ENCODE peak calls at places on chromosomes 3 and 15, in five cellular contexts. M is activated CD8-positive, alpha-beta T cell treated with anti-CD3 and anti-CD28 coated beads for 36 hours; L is WTC11; F is HepG2; W is B cell. Z is an unnamed sample.

GRCh38 chr3:188367741-188368140 is 213.8 kb downstream of the LPP start:
- ATAC-seq in F (no peak), W (no peak), L (no peak), M (no peak), Z (no peak)

GRCh38 chr3:126522363-126522788 is 1.6 kb upstream of the CHST13 start:
- ATAC-seq in M (peak), L (peak), W (peak), F (no peak), Z (no peak)

GRCh38 chr15:52408823-52409222 is 113.2 kb upstream of the MYO5C start:
- ATAC-seq in F (no peak), L (no peak), W (no peak), M (no peak), Z (no peak)

GRCh38 chr3:16448691-16449090 is 64.8 kb downstream of the RFTN1 start:
- ATAC-seq in L (peak), M (peak), W (no peak), F (no peak), Z (peak)

GRCh38 chr15:100932676-100933348 is 13.7 kb downstream of the LRRK1 start:
- ATAC-seq in W (no peak), F (no peak), M (no peak), L (peak), Z (no peak)

GRCh38 chr15:84009616-84010015 is 226.0 kb upstream of the GOLGA6L4 start:
- ATAC-seq in L (no peak), F (no peak), M (no peak), W (no peak), Z (no peak)

GRCh38 chr15:39852237-39852636 is 67.8 kb downstream of the GPR176 start:
- ATAC-seq in W (no peak), L (no peak), F (no peak), M (no peak), Z (no peak)

GRCh38 chr3:71102111-71103039 is 481.2 kb downstream of the FOXP1 start:
- ATAC-seq in M (no peak), W (no peak), L (no peak), F (no peak), Z (no peak)

GRCh38 chr3:123535580-123535979 is 49.3 kb downstream of the HACD2 start:
- ATAC-seq in F (no peak), L (no peak), M (no peak), W (no peak), Z (no peak)

GRCh38 chr15:29050870-29051269 is 165.1 kb downstream of the APBA2 start:
- ATAC-seq in M (peak), W (no peak), L (no peak), F (no peak), Z (no peak)

GRCh38 chr3:46400000-46400734 is 6.7 kb downstream of the CCR5AS start:
- ATAC-seq in L (no peak), W (no peak), M (peak), F (no peak), Z (no peak)

GRCh38 chr3:58584690-58585004 is 7.5 kb upstream of the FAM107A start:
- ATAC-seq in F (peak), L (no peak), M (no peak), W (no peak), Z (no peak)

GRCh38 chr3:65194044-65194714 is 506.4 kb upstream of the ADAMTS9 start:
- ATAC-seq in M (no peak), W (no peak), F (no peak), L (peak), Z (no peak)

Z was measured in activated CD4-positive, CD25-positive, alpha-beta regulatory T cell treated with anti-CD3 and anti-CD28 coated beads, Interleukin-2, amount 50 U/mL, for 24 hours.